ENCODE peak calls at places on chromosome 4, in four cellular contexts. One of them, this sample, is unnamed.

GRCh38 chr4:78174931-78175330 is 117.8 kb downstream of the FRAS1 start:
- DNase-seq in tibial artery: no peak
- DNase-seq in prostate gland: no peak
- DNase-seq in astrocyte: no peak
- DNase-seq in this sample: no peak

GRCh38 chr4:142567199-142567598 is 278.9 kb downstream of the INPP4B start:
- DNase-seq in tibial artery: no peak
- DNase-seq in astrocyte: no peak
- DNase-seq in prostate gland: no peak
- DNase-seq in this sample: no peak

GRCh38 chr4:156568041-156568440 is 403.6 kb downstream of the PDGFC start:
- DNase-seq in astrocyte: peak; percentile 74
- DNase-seq in tibial artery: no peak
- DNase-seq in prostate gland: peak; percentile 29
- DNase-seq in this sample: no peak

GRCh38 chr4:21569638-21570037 is 378.9 kb downstream of the KCNIP4 start:
- DNase-seq in prostate gland: no peak
- DNase-seq in tibial artery: no peak
- DNase-seq in astrocyte: no peak
- DNase-seq in this sample: no peak

GRCh38 chr4:104907991-104908390 is 238.7 kb upstream of the TET2 start:
- DNase-seq in prostate gland: no peak
- DNase-seq in astrocyte: no peak
- DNase-seq in tibial artery: no peak
- DNase-seq in this sample: no peak

GRCh38 chr4:150257338-150257737 is 179.1 kb downstream of the DCLK2 start:
- DNase-seq in astrocyte: no peak
- DNase-seq in prostate gland: no peak
- DNase-seq in tibial artery: no peak
- DNase-seq in this sample: no peak

GRCh38 chr4:164442167-164442566 is 311.8 kb upstream of the SMIM31 start:
- DNase-seq in prostate gland: no peak
- DNase-seq in astrocyte: peak; percentile 16
- DNase-seq in tibial artery: no peak
- DNase-seq in this sample: no peak

GRCh38 chr4:142095886-142096605 is 459.7 kb downstream of the IL15 start:
- DNase-seq in tibial artery: peak; percentile 38
- DNase-seq in prostate gland: peak; percentile 73
- DNase-seq in astrocyte: peak; percentile 98
- DNase-seq in this sample: peak; percentile 95

GRCh38 chr4:38188631-38189101 is 228.5 kb downstream of the PTTG2 start:
- DNase-seq in astrocyte: no peak
- DNase-seq in prostate gland: no peak
- DNase-seq in tibial artery: no peak
- DNase-seq in this sample: no peak

GRCh38 chr4:94285666-94286065 is 57.0 kb downstream of the HPGDS start:
- DNase-seq in prostate gland: no peak
- DNase-seq in astrocyte: no peak
- DNase-seq in tibial artery: no peak
- DNase-seq in this sample: no peak

GRCh38 chr4:94284889-94285288 is 57.7 kb downstream of the HPGDS start:
- DNase-seq in tibial artery: no peak
- DNase-seq in astrocyte: no peak
- DNase-seq in prostate gland: no peak
- DNase-seq in this sample: no peak

GRCh38 chr4:94290245-94290644 is 52.4 kb downstream of the HPGDS start:
- DNase-seq in tibial artery: no peak
- DNase-seq in prostate gland: no peak
- DNase-seq in astrocyte: no peak
- DNase-seq in this sample: peak; percentile 10
- TF ChIP-seq CTCF in tibial artery: no peak
- TF ChIP-seq CTCF in prostate gland: no peak
- TF ChIP-seq CTCF in astrocyte: no peak
- TF ChIP-seq CTCF in this sample: peak; percentile 17

GRCh38 chr4:16641971-16642370 is 256.5 kb downstream of the LDB2 start:
- DNase-seq in tibial artery: no peak
- DNase-seq in prostate gland: no peak
- DNase-seq in astrocyte: peak; percentile 71
- DNase-seq in this sample: peak; percentile 57

GRCh38 chr4:16636911-16637630 is 261.4 kb downstream of the LDB2 start:
- DNase-seq in tibial artery: no peak
- DNase-seq in astrocyte: peak; percentile 62
- DNase-seq in prostate gland: no peak
- DNase-seq in this sample: no peak

DNA sequence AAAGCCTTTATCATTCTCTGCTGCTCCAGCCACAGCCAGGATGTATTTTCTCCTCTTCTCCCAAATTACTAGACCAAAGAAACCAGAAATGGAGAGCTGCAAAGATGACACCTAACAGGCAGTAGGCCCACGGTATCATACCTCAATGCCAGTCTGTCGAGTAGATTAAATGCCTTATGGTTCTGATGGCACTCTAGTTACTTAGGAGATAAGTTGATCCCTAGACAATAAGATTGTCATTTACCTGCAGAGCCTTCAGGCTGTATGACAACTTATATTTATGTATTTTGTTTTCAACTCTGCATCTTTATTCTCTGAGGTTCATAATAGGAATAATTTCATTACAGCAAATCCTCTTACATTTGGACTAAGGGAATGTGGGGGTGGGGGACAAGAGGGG is 262.1 kb downstream of the LDB2 start:
- DNase-seq in tibial artery: no peak
- DNase-seq in prostate gland: no peak
- DNase-seq in astrocyte: no peak
- DNase-seq in this sample: no peak
- H3K4me3 ChIP-seq in tibial artery: no peak overlapping the region
- H3K4me3 ChIP-seq in prostate gland: no peak overlapping the region
- H3K4me3 ChIP-seq in astrocyte: no peak overlapping the region
- H3K4me3 ChIP-seq in this sample: no peak overlapping the region

DNA sequence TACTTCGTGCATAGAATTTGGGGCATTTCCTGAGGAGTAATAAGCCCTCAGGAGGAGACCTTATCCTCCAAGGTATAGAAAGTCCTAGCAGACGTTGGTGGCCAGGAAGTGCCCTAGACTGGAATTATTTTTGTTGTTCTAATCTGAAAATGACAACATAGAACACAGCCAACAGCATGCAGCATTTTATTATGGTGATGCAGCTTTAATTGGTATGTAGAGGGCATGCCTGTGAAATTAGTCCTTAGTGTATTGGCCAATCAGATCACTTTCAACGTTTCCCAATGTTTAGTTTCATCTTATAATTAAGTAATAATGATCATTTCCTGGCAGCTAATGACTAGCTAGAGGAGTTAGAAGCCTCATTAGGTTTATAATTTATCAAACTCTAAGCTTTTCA is 199.2 kb downstream of the SHROOM3 start:
- DNase-seq in tibial artery: no peak
- DNase-seq in prostate gland: no peak
- DNase-seq in astrocyte: peak; percentile 77
- DNase-seq in this sample: peak; percentile 60
- TF ChIP-seq CTCF in tibial artery: no peak
- TF ChIP-seq CTCF in prostate gland: no peak
- TF ChIP-seq CTCF in astrocyte: no peak
- TF ChIP-seq CTCF in this sample: no peak

DNA sequence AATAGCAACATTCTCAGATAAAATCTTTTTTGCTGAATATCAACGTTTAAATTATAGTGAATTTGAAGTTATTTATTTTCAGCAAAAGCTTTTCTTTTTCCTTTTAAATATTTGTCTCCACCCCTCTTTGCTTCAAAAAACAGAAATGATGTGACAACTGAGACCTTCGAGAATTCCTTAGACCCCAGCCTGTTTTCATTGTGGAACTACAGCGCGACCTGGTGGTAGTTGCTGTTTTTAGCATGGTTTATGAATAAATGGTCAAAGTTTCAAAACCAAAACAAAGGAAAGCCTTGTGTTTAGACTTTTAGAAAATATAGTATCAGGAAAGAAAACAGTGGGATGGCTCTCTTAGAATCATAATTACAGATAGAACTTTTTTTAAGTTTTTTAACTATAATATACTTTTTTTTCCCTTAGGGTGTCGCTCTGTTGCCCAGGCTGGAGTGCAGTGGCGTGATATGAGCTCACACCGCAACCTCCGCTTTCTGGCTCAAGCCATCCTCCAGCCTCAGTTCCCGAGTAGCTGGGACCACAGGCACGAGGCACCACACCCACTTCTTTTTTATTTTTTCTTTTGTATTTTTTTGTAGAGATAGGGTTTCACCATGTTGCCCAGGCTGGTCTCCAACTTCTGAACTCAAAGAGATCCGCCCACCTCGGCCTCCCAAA is 26.8 kb upstream of the TMEM184C start:
- DNase-seq in tibial artery: peak; percentile 68
- DNase-seq in astrocyte: peak; percentile 45
- DNase-seq in prostate gland: peak; percentile 25
- DNase-seq in this sample: peak; percentile 87
- H3K4me3 ChIP-seq in tibial artery: no peak overlapping the region
- H3K4me3 ChIP-seq in astrocyte: no peak overlapping the region
- H3K4me3 ChIP-seq in prostate gland: no peak overlapping the region
- H3K4me3 ChIP-seq in this sample: no peak overlapping the region

GRCh38 chr4:154345359-154345758 is 146.2 kb downstream of the DCHS2 start:
- DNase-seq in astrocyte: no peak
- DNase-seq in prostate gland: no peak
- DNase-seq in tibial artery: no peak
- DNase-seq in this sample: no peak

GRCh38 chr4:154354883-154355282 is 136.7 kb downstream of the DCHS2 start:
- DNase-seq in astrocyte: no peak
- DNase-seq in tibial artery: no peak
- DNase-seq in prostate gland: no peak
- DNase-seq in this sample: no peak

GRCh38 chr4:154344686-154345085 is 146.9 kb downstream of the DCHS2 start:
- DNase-seq in astrocyte: no peak
- DNase-seq in prostate gland: no peak
- DNase-seq in tibial artery: no peak
- DNase-seq in this sample: no peak

GRCh38 chr4:154348657-154349056 is 142.9 kb downstream of the DCHS2 start:
- DNase-seq in tibial artery: no peak
- DNase-seq in astrocyte: no peak
- DNase-seq in prostate gland: no peak
- DNase-seq in this sample: no peak

GRCh38 chr4:154349829-154350228 is 141.8 kb downstream of the DCHS2 start:
- DNase-seq in prostate gland: no peak
- DNase-seq in astrocyte: no peak
- DNase-seq in tibial artery: no peak
- DNase-seq in this sample: peak; percentile 4
- TF ChIP-seq CTCF in prostate gland: no peak
- TF ChIP-seq CTCF in astrocyte: peak; percentile 34
- TF ChIP-seq CTCF in tibial artery: no peak
- TF ChIP-seq CTCF in this sample: peak; percentile 38

DNA sequence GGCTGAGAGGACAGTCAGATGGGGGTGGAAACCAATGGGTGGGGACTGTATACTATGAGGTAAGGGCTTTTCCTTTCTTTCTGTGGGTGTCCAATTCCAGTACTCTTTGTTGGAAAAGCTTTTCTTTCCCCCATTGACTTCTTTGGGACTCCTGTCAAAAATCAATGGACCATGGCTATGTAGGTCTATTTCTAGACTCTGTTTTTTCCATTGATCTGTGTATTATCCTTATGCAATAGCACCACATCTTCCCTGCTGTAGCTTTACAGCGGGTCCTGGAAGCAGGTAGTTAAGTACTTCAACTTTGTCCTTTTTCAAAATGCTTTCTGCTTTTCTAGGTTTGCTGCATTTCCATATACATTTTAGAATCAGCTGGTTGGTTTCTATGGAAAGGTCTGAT is 11.8 kb upstream of the CPLX1 start:
- DNase-seq in astrocyte: no peak
- DNase-seq in prostate gland: no peak
- DNase-seq in tibial artery: no peak
- DNase-seq in this sample: no peak
- H3K4me3 ChIP-seq in astrocyte: no peak overlapping the region
- H3K4me3 ChIP-seq in prostate gland: no peak overlapping the region
- H3K4me3 ChIP-seq in tibial artery: no peak overlapping the region
- H3K4me3 ChIP-seq in this sample: no peak overlapping the region

GRCh38 chr4:42050850-42051249 is 60.5 kb downstream of the SLC30A9 start:
- DNase-seq in astrocyte: no peak
- DNase-seq in tibial artery: no peak
- DNase-seq in prostate gland: no peak
- DNase-seq in this sample: no peak
- TF ChIP-seq CTCF in astrocyte: no peak
- TF ChIP-seq CTCF in tibial artery: no peak
- TF ChIP-seq CTCF in prostate gland: no peak
- TF ChIP-seq CTCF in this sample: no peak

DNA sequence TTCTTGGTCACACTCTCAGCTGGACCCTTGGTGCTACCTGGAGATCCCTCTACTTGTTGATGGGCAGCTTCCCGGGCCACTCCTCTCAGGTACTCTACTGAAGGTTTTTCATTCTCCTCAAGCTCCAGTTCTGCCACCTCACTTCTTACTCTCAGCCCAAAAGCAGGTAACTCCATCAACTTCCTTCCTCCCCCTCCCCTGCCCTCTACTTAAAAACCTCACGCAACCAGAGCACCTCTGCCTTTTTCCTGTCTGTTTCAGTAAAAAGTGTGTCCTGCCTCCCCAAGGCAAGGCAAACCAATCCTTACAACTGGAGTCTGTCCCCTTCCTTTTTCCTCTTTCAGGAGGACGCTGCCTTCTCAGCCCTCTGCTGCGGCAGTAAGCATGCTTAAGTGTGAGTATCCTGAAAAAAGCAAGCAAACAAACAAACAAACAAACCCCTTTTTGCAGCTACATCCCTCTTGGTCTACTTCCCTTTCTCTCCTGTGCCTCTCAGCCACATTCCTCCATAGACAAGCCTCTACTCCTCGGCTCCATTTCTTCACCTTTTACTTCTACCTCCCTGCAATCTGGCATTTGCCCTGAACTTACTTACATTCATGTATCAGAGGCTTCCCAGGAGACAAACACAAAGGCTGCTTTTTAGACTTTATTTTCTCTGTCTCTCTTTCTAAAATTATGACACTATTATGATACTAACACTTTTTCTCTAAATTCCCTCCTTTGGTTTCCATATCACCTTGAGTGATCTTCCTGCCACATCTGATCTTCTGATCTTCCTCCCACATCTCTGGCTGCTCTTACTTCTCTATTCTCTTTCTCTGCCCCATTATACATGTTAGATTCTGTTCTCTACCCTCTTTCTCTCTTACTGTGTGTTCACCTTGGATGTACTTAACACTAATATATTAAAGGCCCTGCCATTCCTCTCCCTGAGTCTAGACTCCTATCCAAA is 5.4 kb downstream of the ALPK1 start:
- DNase-seq in tibial artery: no peak
- DNase-seq in prostate gland: no peak
- DNase-seq in astrocyte: no peak
- DNase-seq in this sample: no peak
- H3K4me3 ChIP-seq in tibial artery: no peak overlapping the region
- H3K4me3 ChIP-seq in prostate gland: no peak overlapping the region
- H3K4me3 ChIP-seq in astrocyte: no peak overlapping the region
- H3K4me3 ChIP-seq in this sample: no peak overlapping the region

This sample was measured in fibroblast of pulmonary artery.